ENCODE peak calls at places on chromosomes 2 and 18, in eight cellular contexts. Z is cardiac muscle cell, O is BJ, A is astrocyte of the spinal cord, Q is foreskin fibroblast, H is mammary epithelial cell, G is neural progenitor cell, U is cardiac fibroblast. X is an unnamed sample.

GRCh38 chr2:191739194-191739593 is 61.3 kb downstream of the NABP1 start:
- DNase-seq in Z (no peak), O (no peak), A (no peak), Q (peak; percentile 18), H (no peak), G (no peak), U (no peak), X (no peak)

GRCh38 chr18:58991127-58991798 is 126.6 kb downstream of the ZNF532 start:
- DNase-seq in Z (no peak), O (no peak), A (peak; percentile 43), Q (peak; percentile 36), H (peak; percentile 85), G (no peak), U (peak; percentile 55), X (peak; percentile 90)

GRCh38 chr18:36718705-36719328 is 110.0 kb downstream of the TPGS2 start:
- DNase-seq in Z (no peak), O (no peak), A (no peak), Q (no peak), H (no peak), G (no peak), U (peak; percentile 26), X (no peak)

GRCh38 chr2:7673843-7674242 is 756.6 kb downstream of the RNF144A start:
- DNase-seq in Z (no peak), O (no peak), A (peak; percentile 24), Q (peak; percentile 55), H (no peak), G (no peak), U (no peak), X (peak; percentile 24)

GRCh38 chr2:128801581-128801980 is 482.9 kb upstream of the HS6ST1 start:
- DNase-seq in Z (no peak), O (no peak), A (no peak), Q (no peak), H (no peak), G (no peak), U (no peak), X (no peak)

GRCh38 chr2:126900646-126901319 is 2.1 kb downstream of the TEX51 start:
- DNase-seq in Z (no peak), O (no peak), A (no peak), Q (no peak), H (no peak), G (no peak), U (no peak), X (no peak)

GRCh38 chr18:36078751-36079529 is 11.6 kb upstream of the RPRD1A start:
- DNase-seq in Z (no peak), O (peak; percentile 19), A (peak; percentile 82), Q (peak; percentile 45), H (peak; percentile 52), G (no peak), U (peak; percentile 71), X (no peak)

GRCh38 chr18:40911041-40911440 is 1044.0 kb upstream of the PIK3C3 start:
- DNase-seq in Z (no peak), O (no peak), A (no peak), Q (peak; percentile 10), H (no peak), G (no peak), U (no peak), X (no peak)

GRCh38 chr2:222518570-222519381 is 94.4 kb downstream of the SGPP2 start:
- DNase-seq in Z (peak; percentile 7), O (peak; percentile 10), A (peak; percentile 69), Q (peak; percentile 4), H (peak; percentile 94), G (peak; percentile 27), U (peak; percentile 84), X (peak; percentile 96)

GRCh38 chr2:42998721-42999120 is 206.3 kb upstream of the HAAO start:
- DNase-seq in Z (no peak), O (no peak), A (no peak), Q (no peak), H (no peak), G (no peak), U (no peak), X (no peak)

GRCh38 chr2:69837533-69837932 is 8.1 kb downstream of the GMCL1 start:
- DNase-seq in Z (no peak), O (no peak), A (no peak), Q (no peak), H (no peak), G (no peak), U (no peak), X (no peak)

GRCh38 chr2:158489366-158490112 is 32.8 kb downstream of the PKP4 start:
- DNase-seq in Z (no peak), O (no peak), A (no peak), Q (no peak), H (no peak), G (peak; percentile 34), U (no peak), X (no peak)
- TF ChIP-seq CTCF in Z (peak; percentile 5), O (no peak), A (no peak), Q (no peak), H (no peak), G (no peak), U (no peak), X (no peak)

GRCh38 chr2:65313126-65313953 is 85.7 kb downstream of the ACTR2 start:
- DNase-seq in Z (no peak), O (no peak), A (no peak), Q (no peak), H (no peak), G (no peak), U (no peak), X (no peak)
- TF ChIP-seq CTCF in Z (no peak), O (no peak), A (no peak), Q (no peak), H (no peak), G (no peak), U (no peak), X (no peak)

GRCh38 chr2:46365913-46366674 is 68.9 kb downstream of the EPAS1 start:
- DNase-seq in Z (no peak), O (no peak), A (peak; percentile 19), Q (peak; percentile 58), H (no peak), G (no peak), U (no peak), X (no peak)
- TF ChIP-seq CTCF in Z (peak; percentile 42), O (peak; percentile 47), A (peak; percentile 80), Q (peak; percentile 48), H (peak; percentile 32), G (peak; percentile 60), U (peak; percentile 45), X (peak; percentile 11)

GRCh38 chr2:233129351-233129978 is 69.3 kb downstream of the INPP5D start:
- DNase-seq in Z (no peak), O (no peak), A (no peak), Q (no peak), H (no peak), G (peak; percentile 60), U (no peak), X (no peak)
- TF ChIP-seq CTCF in Z (peak; percentile 38), O (peak; percentile 11), A (peak; percentile 22), Q (no peak), H (peak; percentile 15), G (peak; percentile 59), U (peak; percentile 20), X (no peak)